ENCODE peak calls at places on chromosomes 11 and 22, in eight cellular contexts. One of them, this sample, is unnamed.

GRCh38 chr11:124799384-124800225 is 601 bp downstream of the MSANTD2 start:
- DNase-seq in substantia nigra: no peak
- DNase-seq in stimulated activated CD8-positive, alpha-beta memory T cell treated with anti-CD3 and anti-CD28 coated beads, Interleukin-15, amount 100 ng/mL, for 1 hour: no peak
- DNase-seq in neuronal stem cell: peak; percentile 55
- DNase-seq in HEK293T: peak; percentile 57
- DNase-seq in AG08395: peak; percentile 14
- DNase-seq in activated CD4-positive, CD25-positive, alpha-beta regulatory T cell treated with anti-CD3 and anti-CD28 coated beads, Interleukin-2, amount 50 U/mL, for 16 hours: no peak
- DNase-seq in hepatocyte: peak; percentile 64
- DNase-seq in this sample: no peak

GRCh38 chr22:19103881-19104821 is 18.1 kb downstream of the DGCR2 start:
- DNase-seq in HEK293T: peak; percentile 21
- DNase-seq in activated CD4-positive, CD25-positive, alpha-beta regulatory T cell treated with anti-CD3 and anti-CD28 coated beads, Interleukin-2, amount 50 U/mL, for 16 hours: no peak
- DNase-seq in stimulated activated CD8-positive, alpha-beta memory T cell treated with anti-CD3 and anti-CD28 coated beads, Interleukin-15, amount 100 ng/mL, for 1 hour: no peak
- DNase-seq in AG08395: no peak
- DNase-seq in neuronal stem cell: no peak
- DNase-seq in substantia nigra: no peak
- DNase-seq in hepatocyte: no peak
- DNase-seq in this sample: no peak

GRCh38 chr11:111983187-111983986 is 41.8 kb upstream of the DLAT start:
- DNase-seq in AG08395: no peak
- DNase-seq in hepatocyte: peak; percentile 83
- DNase-seq in substantia nigra: peak; percentile 62
- DNase-seq in activated CD4-positive, CD25-positive, alpha-beta regulatory T cell treated with anti-CD3 and anti-CD28 coated beads, Interleukin-2, amount 50 U/mL, for 16 hours: no peak
- DNase-seq in neuronal stem cell: peak; percentile 67
- DNase-seq in stimulated activated CD8-positive, alpha-beta memory T cell treated with anti-CD3 and anti-CD28 coated beads, Interleukin-15, amount 100 ng/mL, for 1 hour: no peak
- DNase-seq in HEK293T: no peak
- DNase-seq in this sample: peak; percentile 88

GRCh38 chr22:49569286-49570031 is 258.2 kb downstream of the BRD1 start:
- DNase-seq in activated CD4-positive, CD25-positive, alpha-beta regulatory T cell treated with anti-CD3 and anti-CD28 coated beads, Interleukin-2, amount 50 U/mL, for 16 hours: no peak
- DNase-seq in substantia nigra: no peak
- DNase-seq in AG08395: no peak
- DNase-seq in stimulated activated CD8-positive, alpha-beta memory T cell treated with anti-CD3 and anti-CD28 coated beads, Interleukin-15, amount 100 ng/mL, for 1 hour: no peak
- DNase-seq in neuronal stem cell: no peak
- DNase-seq in HEK293T: no peak
- DNase-seq in hepatocyte: no peak
- DNase-seq in this sample: no peak

GRCh38 chr11:123569387-123569786 is 85.0 kb downstream of the SCN3B start:
- DNase-seq in stimulated activated CD8-positive, alpha-beta memory T cell treated with anti-CD3 and anti-CD28 coated beads, Interleukin-15, amount 100 ng/mL, for 1 hour: no peak
- DNase-seq in substantia nigra: no peak
- DNase-seq in activated CD4-positive, CD25-positive, alpha-beta regulatory T cell treated with anti-CD3 and anti-CD28 coated beads, Interleukin-2, amount 50 U/mL, for 16 hours: no peak
- DNase-seq in HEK293T: no peak
- DNase-seq in neuronal stem cell: no peak
- DNase-seq in AG08395: no peak
- DNase-seq in hepatocyte: no peak
- DNase-seq in this sample: peak; percentile 14

GRCh38 chr11:78140392-78141077 is 1.1 kb upstream of the ALG8 start:
- DNase-seq in hepatocyte: no peak
- DNase-seq in stimulated activated CD8-positive, alpha-beta memory T cell treated with anti-CD3 and anti-CD28 coated beads, Interleukin-15, amount 100 ng/mL, for 1 hour: no peak
- DNase-seq in HEK293T: no peak
- DNase-seq in neuronal stem cell: no peak
- DNase-seq in activated CD4-positive, CD25-positive, alpha-beta regulatory T cell treated with anti-CD3 and anti-CD28 coated beads, Interleukin-2, amount 50 U/mL, for 16 hours: no peak
- DNase-seq in substantia nigra: no peak
- DNase-seq in AG08395: no peak
- DNase-seq in this sample: no peak

GRCh38 chr11:18001191-18001590 is 11.7 kb downstream of the SERGEF start:
- DNase-seq in stimulated activated CD8-positive, alpha-beta memory T cell treated with anti-CD3 and anti-CD28 coated beads, Interleukin-15, amount 100 ng/mL, for 1 hour: no peak
- DNase-seq in activated CD4-positive, CD25-positive, alpha-beta regulatory T cell treated with anti-CD3 and anti-CD28 coated beads, Interleukin-2, amount 50 U/mL, for 16 hours: no peak
- DNase-seq in hepatocyte: no peak
- DNase-seq in AG08395: no peak
- DNase-seq in HEK293T: no peak
- DNase-seq in neuronal stem cell: no peak
- DNase-seq in substantia nigra: no peak
- DNase-seq in this sample: no peak

GRCh38 chr11:57761301-57762234 is at the start of gene CTNND1:
- DNase-seq in neuronal stem cell: peak; percentile 84
- DNase-seq in HEK293T: peak; percentile 91
- DNase-seq in hepatocyte: peak; percentile 95
- DNase-seq in stimulated activated CD8-positive, alpha-beta memory T cell treated with anti-CD3 and anti-CD28 coated beads, Interleukin-15, amount 100 ng/mL, for 1 hour: no peak
- DNase-seq in activated CD4-positive, CD25-positive, alpha-beta regulatory T cell treated with anti-CD3 and anti-CD28 coated beads, Interleukin-2, amount 50 U/mL, for 16 hours: no peak
- DNase-seq in AG08395: peak; percentile 99
- DNase-seq in substantia nigra: peak; percentile 51
- DNase-seq in this sample: peak; percentile 82

GRCh38 chr11:119236490-119236889 is 30.4 kb downstream of the CBL start:
- DNase-seq in AG08395: no peak
- DNase-seq in substantia nigra: no peak
- DNase-seq in HEK293T: no peak
- DNase-seq in stimulated activated CD8-positive, alpha-beta memory T cell treated with anti-CD3 and anti-CD28 coated beads, Interleukin-15, amount 100 ng/mL, for 1 hour: no peak
- DNase-seq in activated CD4-positive, CD25-positive, alpha-beta regulatory T cell treated with anti-CD3 and anti-CD28 coated beads, Interleukin-2, amount 50 U/mL, for 16 hours: no peak
- DNase-seq in hepatocyte: no peak
- DNase-seq in neuronal stem cell: no peak
- DNase-seq in this sample: no peak

GRCh38 chr22:24169439-24170058 is 11.7 kb upstream of the SUSD2 start:
- DNase-seq in substantia nigra: no peak
- DNase-seq in activated CD4-positive, CD25-positive, alpha-beta regulatory T cell treated with anti-CD3 and anti-CD28 coated beads, Interleukin-2, amount 50 U/mL, for 16 hours: no peak
- DNase-seq in neuronal stem cell: no peak
- DNase-seq in HEK293T: no peak
- DNase-seq in stimulated activated CD8-positive, alpha-beta memory T cell treated with anti-CD3 and anti-CD28 coated beads, Interleukin-15, amount 100 ng/mL, for 1 hour: no peak
- DNase-seq in hepatocyte: no peak
- DNase-seq in AG08395: no peak
- DNase-seq in this sample: no peak

GRCh38 chr22:27215826-27216320 is 558.5 kb downstream of the MIAT start:
- DNase-seq in hepatocyte: no peak
- DNase-seq in substantia nigra: no peak
- DNase-seq in neuronal stem cell: no peak
- DNase-seq in activated CD4-positive, CD25-positive, alpha-beta regulatory T cell treated with anti-CD3 and anti-CD28 coated beads, Interleukin-2, amount 50 U/mL, for 16 hours: no peak
- DNase-seq in AG08395: no peak
- DNase-seq in HEK293T: no peak
- DNase-seq in stimulated activated CD8-positive, alpha-beta memory T cell treated with anti-CD3 and anti-CD28 coated beads, Interleukin-15, amount 100 ng/mL, for 1 hour: no peak
- DNase-seq in this sample: no peak

GRCh38 chr22:25546242-25546641 is 18.2 kb upstream of the GRK3 start:
- DNase-seq in stimulated activated CD8-positive, alpha-beta memory T cell treated with anti-CD3 and anti-CD28 coated beads, Interleukin-15, amount 100 ng/mL, for 1 hour: no peak
- DNase-seq in HEK293T: no peak
- DNase-seq in activated CD4-positive, CD25-positive, alpha-beta regulatory T cell treated with anti-CD3 and anti-CD28 coated beads, Interleukin-2, amount 50 U/mL, for 16 hours: no peak
- DNase-seq in substantia nigra: no peak
- DNase-seq in AG08395: no peak
- DNase-seq in neuronal stem cell: no peak
- DNase-seq in hepatocyte: no peak
- DNase-seq in this sample: no peak

GRCh38 chr11:76329084-76329648 is 51.8 kb downstream of the THAP12 start:
- DNase-seq in activated CD4-positive, CD25-positive, alpha-beta regulatory T cell treated with anti-CD3 and anti-CD28 coated beads, Interleukin-2, amount 50 U/mL, for 16 hours: no peak
- DNase-seq in HEK293T: no peak
- DNase-seq in stimulated activated CD8-positive, alpha-beta memory T cell treated with anti-CD3 and anti-CD28 coated beads, Interleukin-15, amount 100 ng/mL, for 1 hour: no peak
- DNase-seq in hepatocyte: peak; percentile 46
- DNase-seq in substantia nigra: no peak
- DNase-seq in neuronal stem cell: no peak
- DNase-seq in AG08395: no peak
- DNase-seq in this sample: no peak

GRCh38 chr11:19372381-19372780 is 131.6 kb upstream of the E2F8 start:
- DNase-seq in neuronal stem cell: no peak
- DNase-seq in hepatocyte: no peak
- DNase-seq in activated CD4-positive, CD25-positive, alpha-beta regulatory T cell treated with anti-CD3 and anti-CD28 coated beads, Interleukin-2, amount 50 U/mL, for 16 hours: no peak
- DNase-seq in stimulated activated CD8-positive, alpha-beta memory T cell treated with anti-CD3 and anti-CD28 coated beads, Interleukin-15, amount 100 ng/mL, for 1 hour: no peak
- DNase-seq in AG08395: no peak
- DNase-seq in substantia nigra: no peak
- DNase-seq in HEK293T: no peak
- DNase-seq in this sample: no peak

GRCh38 chr11:66951927-66952337 is 6.3 kb downstream of the PC start:
- DNase-seq in substantia nigra: no peak
- DNase-seq in AG08395: no peak
- DNase-seq in neuronal stem cell: no peak
- DNase-seq in stimulated activated CD8-positive, alpha-beta memory T cell treated with anti-CD3 and anti-CD28 coated beads, Interleukin-15, amount 100 ng/mL, for 1 hour: no peak
- DNase-seq in HEK293T: no peak
- DNase-seq in activated CD4-positive, CD25-positive, alpha-beta regulatory T cell treated with anti-CD3 and anti-CD28 coated beads, Interleukin-2, amount 50 U/mL, for 16 hours: no peak
- DNase-seq in hepatocyte: peak; percentile 52
- DNase-seq in this sample: no peak

GRCh38 chr11:110772863-110773262 is 60.6 kb upstream of the ARHGAP20 start:
- DNase-seq in activated CD4-positive, CD25-positive, alpha-beta regulatory T cell treated with anti-CD3 and anti-CD28 coated beads, Interleukin-2, amount 50 U/mL, for 16 hours: no peak
- DNase-seq in neuronal stem cell: no peak
- DNase-seq in HEK293T: no peak
- DNase-seq in stimulated activated CD8-positive, alpha-beta memory T cell treated with anti-CD3 and anti-CD28 coated beads, Interleukin-15, amount 100 ng/mL, for 1 hour: no peak
- DNase-seq in substantia nigra: no peak
- DNase-seq in hepatocyte: no peak
- DNase-seq in AG08395: no peak
- DNase-seq in this sample: no peak

GRCh38 chr22:25069758-25070461 is 117.4 kb downstream of the KIAA1671 start:
- DNase-seq in activated CD4-positive, CD25-positive, alpha-beta regulatory T cell treated with anti-CD3 and anti-CD28 coated beads, Interleukin-2, amount 50 U/mL, for 16 hours: no peak
- DNase-seq in HEK293T: no peak
- DNase-seq in stimulated activated CD8-positive, alpha-beta memory T cell treated with anti-CD3 and anti-CD28 coated beads, Interleukin-15, amount 100 ng/mL, for 1 hour: no peak
- DNase-seq in substantia nigra: no peak
- DNase-seq in AG08395: no peak
- DNase-seq in hepatocyte: no peak
- DNase-seq in neuronal stem cell: no peak
- DNase-seq in this sample: no peak

GRCh38 chr22:23772315-23773246 is at the start of gene MMP11:
- DNase-seq in stimulated activated CD8-positive, alpha-beta memory T cell treated with anti-CD3 and anti-CD28 coated beads, Interleukin-15, amount 100 ng/mL, for 1 hour: no peak
- DNase-seq in activated CD4-positive, CD25-positive, alpha-beta regulatory T cell treated with anti-CD3 and anti-CD28 coated beads, Interleukin-2, amount 50 U/mL, for 16 hours: no peak
- DNase-seq in HEK293T: peak; percentile 70
- DNase-seq in neuronal stem cell: no peak
- DNase-seq in substantia nigra: no peak
- DNase-seq in hepatocyte: peak; percentile 86
- DNase-seq in AG08395: peak; percentile 71
- DNase-seq in this sample: no peak

GRCh38 chr22:27919943-27920755 is 1.1 kb upstream of the PITPNB start:
- DNase-seq in hepatocyte: peak; percentile 57
- DNase-seq in activated CD4-positive, CD25-positive, alpha-beta regulatory T cell treated with anti-CD3 and anti-CD28 coated beads, Interleukin-2, amount 50 U/mL, for 16 hours: no peak
- DNase-seq in AG08395: peak; percentile 21
- DNase-seq in neuronal stem cell: peak; percentile 54
- DNase-seq in substantia nigra: no peak
- DNase-seq in HEK293T: peak; percentile 58
- DNase-seq in stimulated activated CD8-positive, alpha-beta memory T cell treated with anti-CD3 and anti-CD28 coated beads, Interleukin-15, amount 100 ng/mL, for 1 hour: no peak
- DNase-seq in this sample: no peak

GRCh38 chr11:65121447-65121864 is 478 bp downstream of the FAU start:
- DNase-seq in neuronal stem cell: no peak
- DNase-seq in substantia nigra: no peak
- DNase-seq in activated CD4-positive, CD25-positive, alpha-beta regulatory T cell treated with anti-CD3 and anti-CD28 coated beads, Interleukin-2, amount 50 U/mL, for 16 hours: no peak
- DNase-seq in AG08395: no peak
- DNase-seq in stimulated activated CD8-positive, alpha-beta memory T cell treated with anti-CD3 and anti-CD28 coated beads, Interleukin-15, amount 100 ng/mL, for 1 hour: no peak
- DNase-seq in HEK293T: no peak
- DNase-seq in hepatocyte: peak; percentile 72
- DNase-seq in this sample: no peak

GRCh38 chr11:64850979-64851567 is 6.6 kb upstream of the CDC42BPG start:
- DNase-seq in activated CD4-positive, CD25-positive, alpha-beta regulatory T cell treated with anti-CD3 and anti-CD28 coated beads, Interleukin-2, amount 50 U/mL, for 16 hours: no peak
- DNase-seq in hepatocyte: no peak
- DNase-seq in stimulated activated CD8-positive, alpha-beta memory T cell treated with anti-CD3 and anti-CD28 coated beads, Interleukin-15, amount 100 ng/mL, for 1 hour: no peak
- DNase-seq in AG08395: peak; percentile 28
- DNase-seq in neuronal stem cell: no peak
- DNase-seq in substantia nigra: no peak
- DNase-seq in HEK293T: no peak
- DNase-seq in this sample: no peak

GRCh38 chr22:21457023-21457787 is 10.0 kb upstream of the TMEM191C start:
- DNase-seq in neuronal stem cell: no peak
- DNase-seq in substantia nigra: no peak
- DNase-seq in HEK293T: no peak
- DNase-seq in AG08395: no peak
- DNase-seq in hepatocyte: peak; percentile 54
- DNase-seq in stimulated activated CD8-positive, alpha-beta memory T cell treated with anti-CD3 and anti-CD28 coated beads, Interleukin-15, amount 100 ng/mL, for 1 hour: no peak
- DNase-seq in activated CD4-positive, CD25-positive, alpha-beta regulatory T cell treated with anti-CD3 and anti-CD28 coated beads, Interleukin-2, amount 50 U/mL, for 16 hours: no peak
- DNase-seq in this sample: no peak

GRCh38 chr11:17102447-17102846 is 25.0 kb upstream of the RPS13 start:
- DNase-seq in HEK293T: no peak
- DNase-seq in AG08395: peak; percentile 20
- DNase-seq in neuronal stem cell: no peak
- DNase-seq in hepatocyte: no peak
- DNase-seq in activated CD4-positive, CD25-positive, alpha-beta regulatory T cell treated with anti-CD3 and anti-CD28 coated beads, Interleukin-2, amount 50 U/mL, for 16 hours: no peak
- DNase-seq in substantia nigra: no peak
- DNase-seq in stimulated activated CD8-positive, alpha-beta memory T cell treated with anti-CD3 and anti-CD28 coated beads, Interleukin-15, amount 100 ng/mL, for 1 hour: no peak
- DNase-seq in this sample: no peak

GRCh38 chr11:63599211-63600122 is 14.8 kb downstream of the PLAAT3 start:
- DNase-seq in HEK293T: no peak
- DNase-seq in substantia nigra: no peak
- DNase-seq in hepatocyte: no peak
- DNase-seq in activated CD4-positive, CD25-positive, alpha-beta regulatory T cell treated with anti-CD3 and anti-CD28 coated beads, Interleukin-2, amount 50 U/mL, for 16 hours: no peak
- DNase-seq in stimulated activated CD8-positive, alpha-beta memory T cell treated with anti-CD3 and anti-CD28 coated beads, Interleukin-15, amount 100 ng/mL, for 1 hour: no peak
- DNase-seq in neuronal stem cell: no peak
- DNase-seq in AG08395: peak; percentile 94
- DNase-seq in this sample: no peak

GRCh38 chr22:46684706-46685105 is 53.3 kb downstream of the CERK start:
- DNase-seq in neuronal stem cell: no peak
- DNase-seq in hepatocyte: no peak
- DNase-seq in AG08395: no peak
- DNase-seq in HEK293T: no peak
- DNase-seq in substantia nigra: no peak
- DNase-seq in stimulated activated CD8-positive, alpha-beta memory T cell treated with anti-CD3 and anti-CD28 coated beads, Interleukin-15, amount 100 ng/mL, for 1 hour: no peak
- DNase-seq in activated CD4-positive, CD25-positive, alpha-beta regulatory T cell treated with anti-CD3 and anti-CD28 coated beads, Interleukin-2, amount 50 U/mL, for 16 hours: no peak
- DNase-seq in this sample: no peak